ENCODE peak calls at places on chromosomes 4 and X, in five cellular contexts. X, I, H, U and E are unnamed samples.

GRCh38 chrX:19303216-19303880 is 40.4 kb upstream of the PDHA1 start:
- DNase-seq in X (no peak), U (no peak), I (peak; percentile 67), H (no peak), E (no peak)

GRCh38 chrX:21926527-21927278 is 13.8 kb upstream of the SMS start:
- DNase-seq in U (no peak), I (no peak), H (peak; percentile 66), X (no peak), E (no peak)

GRCh38 chr4:101695176-101695575 is 95.4 kb upstream of the BANK1 start:
- DNase-seq in X (no peak), I (no peak), H (no peak), U (no peak), E (no peak)

GRCh38 chr4:182017038-182017437 is 226.2 kb upstream of the TENM3 start:
- DNase-seq in X (no peak), H (no peak), U (no peak), I (no peak), E (no peak)

GRCh38 chr4:120922390-120923200 is at the start of gene PRDM5:
- DNase-seq in I (peak; percentile 76), U (no peak), H (no peak), X (peak; percentile 88), E (peak; percentile 94)

GRCh38 chr4:150583287-150584197 is 1.6 kb downstream of the MAB21L2 start:
- DNase-seq in I (peak; percentile 85), H (no peak), X (peak; percentile 59), U (no peak), E (peak; percentile 20)

GRCh38 chr4:173532725-173533511 is 2.9 kb upstream of the HAND2 start:
- DNase-seq in I (peak; percentile 68), X (no peak), H (no peak), U (no peak), E (no peak)

GRCh38 chr4:144985536-144985935 is 112.5 kb downstream of the ANAPC10 start:
- DNase-seq in U (no peak), H (no peak), X (no peak), I (no peak), E (no peak)

GRCh38 chr4:14241574-14241973 is 614.0 kb upstream of the BOD1L1 start:
- DNase-seq in I (no peak), H (no peak), U (no peak), X (no peak), E (no peak)

GRCh38 chrX:70029790-70030189 is 19.9 kb downstream of the AWAT2 start:
- DNase-seq in I (no peak), X (no peak), H (no peak), U (no peak), E (no peak)

GRCh38 chr4:24805036-24805435 is 9.7 kb downstream of the SOD3 start:
- DNase-seq in X (no peak), U (no peak), H (no peak), I (no peak), E (no peak)

GRCh38 chr4:184410748-184411147 is 63.6 kb downstream of the IRF2 start:
- DNase-seq in U (no peak), H (no peak), X (no peak), I (no peak), E (no peak)
- H3K4me1 ChIP-seq in U (peaks cover 20% of the 10 kb centered on the region), H (peaks cover 16% of the 10 kb centered on the region), X (peaks cover 13% of the 10 kb centered on the region), I (peaks cover 19% of the 10 kb centered on the region), E (peaks cover 26% of the 10 kb centered on the region)

GRCh38 chr4:168654206-168655174 is 157.6 kb downstream of the PALLD start:
- DNase-seq in H (no peak), X (no peak), U (no peak), I (no peak), E (no peak)
- TF ChIP-seq EP300 in H (no peak), X (no peak), U (no peak), I (no peak), E (no peak)

DNA sequence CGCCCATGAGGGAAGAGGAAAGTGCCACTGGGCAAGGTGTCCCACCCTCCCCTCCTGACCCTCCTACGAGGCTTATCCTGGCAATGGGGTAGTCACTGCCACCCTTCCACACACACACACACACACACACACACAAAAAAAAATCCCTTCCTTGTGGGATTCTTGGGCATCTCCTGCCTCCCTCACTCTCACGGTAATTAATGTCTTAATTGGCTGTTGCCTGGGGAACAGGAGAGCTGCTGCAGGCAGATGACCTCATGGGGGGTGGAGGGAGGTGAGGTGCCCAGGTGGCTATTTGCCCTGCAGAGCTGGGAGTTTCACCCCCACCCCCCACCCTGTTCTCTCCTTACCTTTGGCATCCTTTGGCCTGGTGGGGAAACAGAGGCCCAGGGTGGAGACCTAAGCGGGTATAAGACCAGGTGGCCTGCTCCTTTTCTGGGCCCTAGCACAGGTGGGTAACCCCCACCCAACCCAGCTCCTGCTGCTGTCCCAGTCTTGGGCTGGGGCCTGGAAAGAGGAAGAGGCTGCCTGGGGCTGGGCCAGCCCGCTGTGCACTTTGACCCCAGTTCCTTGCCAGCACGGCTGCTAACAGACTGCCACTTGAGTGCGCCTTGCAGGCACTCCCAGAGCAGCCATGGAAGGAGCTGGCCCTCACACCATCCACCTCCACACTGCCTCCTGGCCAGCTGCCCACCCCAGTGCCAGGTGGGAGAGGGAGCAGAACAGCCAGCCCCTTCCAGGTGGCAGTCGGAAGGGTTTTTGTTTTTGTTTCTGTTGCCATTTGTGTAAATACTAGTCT is 12.6 kb downstream of the EFNB1 start:
- DNase-seq in I (no peak), H (no peak), U (no peak), X (no peak), E (no peak)
- TF ChIP-seq POLR2AphosphoS5 in I (no peak), H (no peak), U (no peak), X (no peak), E (no peak)

GRCh38 chr4:158821228-158822009 is 52.6 kb downstream of the FNIP2 start:
- DNase-seq in U (no peak), I (no peak), X (no peak), H (no peak), E (no peak)
- H3K4me1 ChIP-seq in U (peaks cover 20% of the 10 kb centered on the region), I (peaks cover 55% of the 10 kb centered on the region), X (peaks cover 25% of the 10 kb centered on the region), H (peaks cover 9% of the 10 kb centered on the region), E (peaks cover 86% of the 10 kb centered on the region)

GRCh38 chrX:47232803-47233332 is at the start of gene USP11:
- DNase-seq in I (peak; percentile 81), U (no peak), H (peak; percentile 65), X (peak; percentile 78), E (peak; percentile 34)
- TF ChIP-seq EP300 in I (no peak), U (no peak), H (no peak), X (no peak), E (no peak)

GRCh38 chr4:1337376-1337831 is 9.6 kb upstream of the UVSSA start:
- DNase-seq in X (no peak), H (peak; percentile 12), U (no peak), I (no peak), E (no peak)

GRCh38 chr4:1334579-1334895 is 12.5 kb upstream of the UVSSA start:
- DNase-seq in I (no peak), H (no peak), U (no peak), X (no peak), E (no peak)

GRCh38 chr4:1337951-1338751 is 8.9 kb upstream of the UVSSA start:
- DNase-seq in I (no peak), U (no peak), H (no peak), X (no peak), E (no peak)

GRCh38 chr4:1338752-1339414 is 8.1 kb upstream of the UVSSA start:
- DNase-seq in U (no peak), X (no peak), H (no peak), I (no peak), E (no peak)

GRCh38 chr4:1336079-1336478 is 10.9 kb upstream of the UVSSA start:
- DNase-seq in I (no peak), H (no peak), U (no peak), X (no peak), E (no peak)
- TF ChIP-seq POLR2AphosphoS5 in I (peak; percentile 5), H (no peak), U (no peak), X (no peak), E (no peak)

GRCh38 chr4:94463771-94464170 is 12.0 kb downstream of the PDLIM5 start:
- DNase-seq in H (no peak), X (no peak), U (no peak), I (no peak), E (no peak)
- H3K4me1 ChIP-seq in H (no peaks in the 10 kb centered on the region), X (no peaks in the 10 kb centered on the region), U (no peaks in the 10 kb centered on the region), I (peaks cover 57% of the 10 kb centered on the region), E (peaks cover 14% of the 10 kb centered on the region)

GRCh38 chrX:118779581-118779980 is 44.0 kb upstream of the ZCCHC12 start:
- DNase-seq in X (no peak), I (no peak), H (no peak), U (no peak), E (no peak)
- TF ChIP-seq EP300 in X (no peak), I (no peak), H (no peak), U (no peak), E (no peak)